ENCODE peak calls at places on chromosomes 11 and 22, in six cellular contexts. W is neuronal stem cell, V is IMR-90, M is trophoblast cell, P is H9, K is H1. I is an unnamed sample.

GRCh38 chr22:44130076-44130711 is 50.5 kb upstream of the PARVG start:
- DNase-seq in V (peak), W (no peak), M (no peak), K (no peak), P (no peak), I (no peak)

GRCh38 chr22:37239336-37240239 is 4.5 kb downstream of the RAC2 start:
- DNase-seq in K (no peak), M (no peak), W (no peak), V (no peak), P (no peak), I (no peak)

GRCh38 chr22:22957090-22957489 is 69.5 kb downstream of the IGLL5 start:
- DNase-seq in V (no peak), P (no peak), K (no peak), M (no peak), W (no peak), I (no peak)

GRCh38 chr11:67291481-67292381 is 2.6 kb downstream of the ANKRD13D start:
- DNase-seq in V (no peak), W (no peak), K (no peak), M (no peak), P (no peak), I (no peak)

GRCh38 chr11:74085542-74085892 is 76.6 kb upstream of the UCP3 start:
- DNase-seq in P (no peak), V (peak), M (peak), K (no peak), W (no peak), I (no peak)

GRCh38 chr11:33735426-33736147 is 636 bp downstream of the CD59 start:
- DNase-seq in M (peak), V (no peak), P (no peak), K (no peak), W (peak), I (peak)

GRCh38 chr22:50674606-50675552 is 2.3 kb downstream of the SHANK3 start:
- DNase-seq in P (peak), V (no peak), M (peak), W (peak), K (peak), I (peak)

GRCh38 chr22:19744350-19745006 is 16.1 kb upstream of the TBX1 start:
- DNase-seq in W (no peak), P (no peak), M (no peak), V (no peak), K (no peak), I (no peak)

GRCh38 chr11:86800076-86800955 is at the start of gene PRSS23:
- DNase-seq in K (no peak), W (peak), M (peak), P (peak), V (peak), I (peak)

GRCh38 chr11:19460718-19461405 is 220.1 kb upstream of the E2F8 start:
- DNase-seq in K (no peak), V (peak), M (no peak), W (no peak), P (no peak), I (no peak)

GRCh38 chr11:47348859-47349258 is 3.6 kb downstream of the MYBPC3 start:
- DNase-seq in V (peak), W (no peak), P (no peak), M (no peak), K (no peak), I (peak)

GRCh38 chr11:114080219-114080618 is 20.7 kb downstream of the ZBTB16 start:
- DNase-seq in P (no peak), V (no peak), W (no peak), K (no peak), M (no peak), I (peak)

GRCh38 chr11:114181195-114181594 is 115.0 kb upstream of the NNMT start:
- DNase-seq in W (no peak), K (no peak), V (no peak), M (no peak), P (no peak), I (no peak)

GRCh38 chr11:75873417-75874148 is 58.6 kb downstream of the UVRAG start:
- DNase-seq in V (no peak), M (no peak), K (no peak), P (no peak), W (no peak), I (no peak)

GRCh38 chr22:46456818-46457163 is 80.6 kb downstream of the CELSR1 start:
- DNase-seq in K (no peak), V (no peak), M (no peak), W (no peak), P (no peak), I (no peak)

GRCh38 chr22:50186789-50187523 is 1.2 kb downstream of the TRABD start:
- DNase-seq in V (peak), K (no peak), M (peak), W (no peak), P (no peak), I (peak)

GRCh38 chr11:95703059-95703458 is 86.5 kb downstream of the FAM76B start:
- DNase-seq in P (no peak), M (no peak), W (no peak), K (no peak), V (no peak), I (no peak)

GRCh38 chr22:46674367-46674781 is 54.2 kb downstream of the GRAMD4 start:
- DNase-seq in W (no peak), K (no peak), P (no peak), V (no peak), M (peak), I (no peak)

GRCh38 chr22:28450109-28450508 is 229.5 kb downstream of the TTC28 start:
- DNase-seq in P (no peak), V (peak), M (no peak), W (no peak), K (no peak), I (no peak)

GRCh38 chr11:125173556-125173955 is 9.0 kb downstream of the PKNOX2 start:
- DNase-seq in V (no peak), K (no peak), W (no peak), M (no peak), P (no peak), I (no peak)

GRCh38 chr11:66294626-66295620 is 3.2 kb downstream of the TMEM151A start:
- DNase-seq in K (no peak), W (no peak), P (no peak), V (no peak), M (no peak), I (no peak)

GRCh38 chr11:131745405-131745804 is 375.0 kb downstream of the NTM start:
- DNase-seq in W (no peak), V (peak), M (no peak), P (no peak), K (no peak), I (peak)

GRCh38 chr11:18836415-18836814 is 44.8 kb upstream of the PTPN5 start:
- DNase-seq in W (no peak), V (no peak), K (no peak), P (no peak), M (no peak), I (peak)

GRCh38 chr11:105673089-105673488 is 63.2 kb downstream of the GRIA4 start:
- DNase-seq in V (peak), M (peak), K (no peak), W (peak), P (peak), I (peak)

GRCh38 chr11:106087815-106088435 is 10.5 kb downstream of the AASDHPPT start:
- DNase-seq in M (peak), K (no peak), V (peak), W (peak), P (peak), I (peak)

GRCh38 chr11:126817096-126817495 is 183.5 kb downstream of the KIRREL3 start:
- DNase-seq in M (no peak), P (no peak), K (no peak), W (no peak), V (peak), I (peak)

GRCh38 chr11:93935826-93936225 is 85.3 kb upstream of the HEPHL1 start:
- DNase-seq in P (no peak), M (no peak), K (no peak), W (no peak), V (no peak), I (no peak)

GRCh38 chr11:119614227-119615002 is 114.6 kb downstream of the NECTIN1 start:
- DNase-seq in V (no peak), P (no peak), M (no peak), W (no peak), K (no peak), I (no peak)

GRCh38 chr11:125091247-125091876 is 20.1 kb downstream of the TMEM218 start:
- DNase-seq in M (peak), K (peak), W (peak), V (peak), P (peak), I (peak)

GRCh38 chr11:72969894-72970335 is 155.7 kb downstream of the ATG16L2 start:
- DNase-seq in W (no peak), V (peak), P (no peak), M (peak), K (no peak), I (peak)

GRCh38 chr11:76807206-76807875 is 24.2 kb downstream of the TSKU start:
- DNase-seq in V (peak), W (peak), K (no peak), M (peak), P (peak), I (peak)

DNA sequence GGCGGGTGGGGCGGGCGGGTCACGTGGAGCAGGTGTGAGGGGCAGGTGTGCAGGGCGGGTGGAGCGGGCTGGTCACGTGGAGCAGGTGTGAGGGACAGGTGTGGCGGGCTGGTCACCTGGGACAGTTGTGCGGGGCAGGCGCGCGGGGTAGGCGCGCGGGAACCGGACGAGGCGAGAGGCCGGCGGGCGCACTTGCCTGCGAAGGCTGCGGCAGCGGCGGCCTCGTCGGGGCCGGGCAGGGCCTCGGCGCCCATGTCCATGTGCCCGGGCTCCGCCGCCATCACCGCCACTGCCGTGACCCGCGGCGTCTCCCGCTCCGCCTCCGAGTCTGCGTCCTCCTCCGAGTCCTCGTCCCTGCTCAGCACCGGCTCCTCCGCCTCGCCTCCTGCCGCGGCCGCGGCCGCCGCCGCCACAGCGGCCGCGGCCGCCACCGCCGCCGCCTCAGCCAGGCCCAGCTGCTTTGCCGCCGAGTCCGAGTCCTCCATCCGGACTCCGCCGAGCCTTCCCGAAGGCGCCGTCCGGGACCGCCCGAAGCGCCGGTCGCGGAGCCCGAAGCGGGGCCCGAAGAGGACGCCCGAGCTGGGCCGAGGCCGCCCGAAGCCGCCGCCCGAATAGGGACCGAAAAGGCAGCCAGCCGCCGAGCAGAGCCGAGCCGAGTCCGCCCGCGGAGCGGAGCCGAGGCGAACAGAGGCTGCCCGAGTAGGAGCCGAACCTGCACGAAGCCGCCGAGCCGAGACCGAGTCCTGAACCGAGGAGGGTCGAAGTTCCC is at the start of gene DEAF1:
- DNase-seq in K (peak), V (peak), P (peak), M (peak), W (peak), I (peak)
- H4K91ac ChIP-seq in K (peak), V (peak), P (no peak), M (peak), W (peak), I (peak)

DNA sequence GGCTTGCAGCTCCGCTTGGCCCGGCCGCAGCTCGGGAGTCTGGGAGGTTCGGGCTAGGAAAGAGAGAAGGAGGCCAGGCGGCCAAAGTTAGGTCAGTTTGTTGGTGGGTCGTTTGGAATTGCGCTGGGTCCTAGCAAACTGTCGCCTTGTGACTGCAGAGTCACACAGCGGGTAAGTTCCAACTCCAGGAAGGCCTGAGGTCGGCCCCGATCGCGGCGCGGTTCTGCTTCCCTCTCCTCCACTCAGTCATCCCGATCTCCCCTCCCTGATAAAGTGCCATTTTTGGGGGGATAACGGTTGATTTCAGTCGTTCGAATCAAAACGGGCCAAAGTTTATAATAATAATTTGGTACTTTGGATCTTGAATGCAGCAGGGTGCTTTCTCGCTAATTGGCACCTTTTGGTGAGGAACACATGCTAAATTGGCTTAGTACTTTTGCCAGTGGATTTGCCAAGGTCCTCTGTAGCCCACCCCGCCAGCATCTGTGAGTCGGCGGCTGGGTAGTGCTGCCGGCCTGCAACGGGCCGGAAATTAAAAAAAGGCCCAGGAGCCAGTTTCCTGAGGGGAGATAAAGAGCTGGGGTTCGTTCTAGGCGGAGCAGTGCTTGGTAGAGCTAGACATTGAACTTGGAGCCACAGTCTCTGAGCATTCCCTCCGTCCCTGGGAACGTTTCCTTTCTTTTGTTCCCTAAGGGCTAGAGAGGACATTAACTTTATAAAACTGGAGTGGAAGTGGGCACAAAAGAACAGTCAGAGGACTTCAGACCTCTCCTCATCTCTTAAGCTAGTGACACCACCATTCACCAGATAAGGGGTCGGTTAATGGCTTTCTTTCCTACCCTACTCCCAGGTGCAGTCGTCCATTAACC is 927 bp downstream of the UBE2L3 start:
- DNase-seq in M (peak), K (no peak), P (no peak), W (no peak), V (peak), I (peak)
- H2BK5ac ChIP-seq in M (peak), K (peak), P (no peak), W (peak), V (peak), I (peak)

DNA sequence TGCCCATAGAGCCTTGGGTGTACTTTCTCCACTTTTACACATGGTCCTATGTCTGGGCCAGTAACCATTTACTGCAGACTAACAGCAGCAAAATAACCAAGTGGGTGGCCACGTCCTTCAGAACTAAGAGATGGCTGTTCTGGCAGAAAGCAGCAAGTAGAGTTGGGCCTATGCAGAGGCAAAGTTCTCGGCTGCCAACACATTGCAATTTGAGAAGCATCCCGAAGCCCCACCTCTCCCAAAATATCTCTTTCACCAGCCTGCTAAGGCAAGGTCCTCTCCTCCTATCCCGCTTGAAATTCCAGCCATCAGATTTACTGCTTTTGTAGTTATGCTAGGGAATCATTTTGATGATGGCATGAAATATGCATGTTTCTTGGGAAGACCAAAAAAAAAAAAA is 118.5 kb upstream of the APOA1 start:
- DNase-seq in M (no peak), P (no peak), K (no peak), W (no peak), V (no peak), I (no peak)
- H4K91ac ChIP-seq in M (no peak), P (no peak), K (no peak), W (no peak), V (no peak), I (no peak)

DNA sequence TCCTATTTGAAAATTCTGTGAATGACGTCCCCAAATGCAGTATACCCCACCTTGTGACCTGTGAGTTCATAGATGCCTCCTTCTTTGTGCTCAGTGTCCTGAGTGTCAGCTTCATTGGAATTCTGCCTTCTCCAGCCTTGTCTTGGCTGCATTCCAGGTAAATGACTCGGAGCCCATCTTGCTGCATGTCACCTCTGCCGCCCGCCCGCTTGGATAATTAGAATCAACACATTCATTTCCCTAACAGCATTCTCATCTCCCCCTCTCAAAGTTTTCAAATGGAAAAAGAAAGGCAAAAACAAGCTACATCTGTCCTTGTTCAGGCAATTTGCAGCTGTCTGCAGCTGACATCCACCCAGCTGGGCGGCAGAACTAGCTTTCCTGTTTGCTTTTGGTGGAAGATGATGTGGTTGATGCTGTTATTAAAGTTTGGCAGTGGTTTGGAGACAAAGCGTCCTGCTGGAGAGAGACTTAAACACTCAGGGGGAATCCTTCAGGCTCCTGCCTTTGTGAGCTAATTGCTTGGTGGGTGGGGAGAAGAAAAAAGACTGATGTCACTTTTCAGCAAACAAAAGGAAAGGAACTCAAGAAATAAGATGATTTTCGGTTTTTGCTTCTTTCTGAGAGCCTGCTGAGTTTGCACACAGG is 198.8 kb upstream of the SEZ6L start:
- DNase-seq in K (peak), W (peak), P (peak), V (no peak), M (peak), I (no peak)
- H2BK5ac ChIP-seq in K (peak), W (no peak), P (no peak), V (no peak), M (no peak), I (no peak)

GRCh38 chr22:48659393-48659792 is 1168.3 kb downstream of the BRD1 start:
- DNase-seq in K (no peak), V (no peak), M (no peak), P (no peak), W (no peak), I (no peak)

GRCh38 chr22:48658871-48659270 is 1168.8 kb downstream of the BRD1 start:
- DNase-seq in W (no peak), V (no peak), K (no peak), M (no peak), P (no peak), I (no peak)

GRCh38 chr22:48661984-48662383 is 1165.7 kb downstream of the BRD1 start:
- DNase-seq in K (no peak), V (no peak), M (no peak), P (no peak), W (no peak), I (no peak)

GRCh38 chr22:48660795-48661740 is 1166.6 kb downstream of the BRD1 start:
- DNase-seq in W (no peak), M (no peak), K (no peak), P (no peak), V (no peak), I (no peak)

GRCh38 chr22:48660104-48660794 is 1167.4 kb downstream of the BRD1 start:
- DNase-seq in P (no peak), W (no peak), V (no peak), M (no peak), K (no peak), I (no peak)
- H4K91ac ChIP-seq in P (no peak), W (no peak), V (no peak), M (no peak), K (no peak), I (no peak)

DNA sequence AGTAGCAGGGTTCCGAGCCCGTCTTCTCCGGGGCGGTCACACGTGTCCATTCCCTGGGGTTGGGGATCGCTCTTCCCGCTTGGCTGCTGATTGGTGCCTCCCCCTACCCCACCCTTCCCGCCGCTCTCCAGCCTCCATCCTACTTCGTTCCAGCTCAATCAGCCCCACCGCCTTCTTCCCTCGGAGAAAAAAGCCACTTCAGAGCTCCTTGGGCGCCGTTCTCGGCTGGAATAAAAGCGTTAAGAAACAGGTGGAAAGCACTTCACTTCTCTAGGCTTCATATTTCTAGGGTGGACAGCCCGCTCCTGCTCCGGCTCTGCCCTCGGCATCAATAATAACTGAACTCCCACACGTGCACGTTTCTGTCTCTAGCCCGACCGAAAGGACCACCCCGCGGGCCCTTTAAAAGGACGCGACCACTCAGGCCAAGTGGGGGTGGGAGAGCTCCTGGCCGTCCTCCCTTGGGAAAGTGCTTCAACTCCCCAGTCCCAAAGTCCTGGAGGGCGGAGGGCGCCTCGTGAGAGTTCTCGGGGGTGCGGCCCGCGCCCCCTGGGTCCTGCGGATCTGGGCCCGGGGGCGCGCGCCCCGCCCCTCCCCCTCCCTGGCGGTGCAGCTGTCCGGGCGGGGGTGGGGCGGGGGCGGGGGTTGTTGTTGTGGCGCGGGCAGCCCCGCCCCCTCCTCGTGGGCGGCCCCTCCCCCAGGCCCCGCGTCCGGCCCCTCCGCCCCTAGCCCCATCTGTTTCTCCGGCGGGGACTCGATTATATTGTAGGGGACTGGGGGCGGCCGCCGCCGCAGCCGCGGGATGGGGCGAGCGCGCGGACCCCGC is at the start of gene CECR2:
- DNase-seq in W (peak), P (peak), V (no peak), K (peak), M (peak), I (peak)
- H2BK5ac ChIP-seq in W (peak), P (peak), V (no peak), K (peak), M (peak), I (no peak)

GRCh38 chr11:17743026-17743807 is 8.6 kb downstream of the KCNC1 start:
- DNase-seq in V (no peak), K (no peak), M (no peak), W (no peak), P (no peak), I (no peak)
- H4K91ac ChIP-seq in V (no peak), K (no peak), M (no peak), W (no peak), P (no peak), I (no peak)